ENCODE peak calls at places on chromosomes 12 and 14, in eight cellular contexts. D is ovary, X is K562, Y is sigmoid colon, F is H1, V is SK-N-SH, U is transverse colon, K is HepG2. P is an unnamed sample.

GRCh38 chr12:108582981-108583770 is 14.7 kb downstream of the TMEM119 start:
- DNase-seq in D (no peak), X (no peak), Y (no peak), F (no peak), V (no peak), U (no peak), K (no peak), P (no peak)

GRCh38 chr12:115023898-115024297 is 339.9 kb upstream of the TBX3 start:
- DNase-seq in D (no peak), X (no peak), Y (no peak), F (no peak), V (no peak), U (no peak), K (no peak), P (no peak)

GRCh38 chr14:90419200-90419599 is 22.4 kb downstream of the CALM1 start:
- DNase-seq in D (peak; percentile 91), X (no peak), Y (peak; percentile 93), F (no peak), V (no peak), U (peak; percentile 60), K (no peak), P (peak; percentile 35)

GRCh38 chr14:51818748-51819386 is 41.5 kb upstream of the GNG2 start:
- DNase-seq in D (no peak), X (no peak), Y (no peak), F (no peak), V (peak; percentile 15), U (no peak), K (no peak), P (no peak)

GRCh38 chr14:48193893-48194292 is 518.5 kb upstream of the MDGA2 start:
- DNase-seq in D (no peak), X (no peak), Y (no peak), F (no peak), V (no peak), U (no peak), K (no peak), P (no peak)

GRCh38 chr12:120234643-120235368 is 30.7 kb downstream of the PXN start:
- DNase-seq in D (no peak), X (peak; percentile 76), Y (peak; percentile 97), F (no peak), V (peak; percentile 67), U (peak; percentile 77), K (peak; percentile 85), P (peak; percentile 94)

GRCh38 chr12:50147281-50147680 is 19.9 kb downstream of the CERS5 start:
- DNase-seq in D (no peak), X (no peak), Y (no peak), F (no peak), V (no peak), U (no peak), K (no peak), P (no peak)

GRCh38 chr14:23284654-23285529 is 1.0 kb downstream of the HOMEZ start:
- DNase-seq in D (no peak), X (no peak), Y (no peak), F (no peak), V (no peak), U (no peak), K (peak; percentile 39), P (no peak)

GRCh38 chr12:570949-571794 is 92.1 kb downstream of the NINJ2 start:
- DNase-seq in D (peak; percentile 80), X (peak; percentile 32), Y (peak; percentile 93), F (peak; percentile 75), V (no peak), U (peak; percentile 82), K (peak; percentile 58), P (peak; percentile 97)

GRCh38 chr12:67546718-67547117 is 101.8 kb upstream of the DYRK2 start:
- DNase-seq in D (no peak), X (no peak), Y (no peak), F (no peak), V (no peak), U (no peak), K (no peak), P (no peak)

GRCh38 chr12:55673638-55674037 is 34.1 kb downstream of the ITGA7 start:
- DNase-seq in D (no peak), X (no peak), Y (peak; percentile 36), F (no peak), V (no peak), U (no peak), K (no peak), P (no peak)

GRCh38 chr12:29889737-29890136 is 106.0 kb upstream of the TMTC1 start:
- DNase-seq in D (peak; percentile 34), X (peak; percentile 7), Y (peak; percentile 67), F (peak; percentile 93), V (peak; percentile 29), U (peak; percentile 16), K (peak; percentile 4), P (no peak)

GRCh38 chr14:53542692-53543091 is 389.6 kb upstream of the DDHD1 start:
- DNase-seq in D (no peak), X (no peak), Y (no peak), F (no peak), V (peak; percentile 15), U (no peak), K (peak; percentile 44), P (peak; percentile 47)

GRCh38 chr12:56677680-56678079 is 10.4 kb downstream of the PTGES3 start:
- DNase-seq in D (no peak), X (no peak), Y (no peak), F (no peak), V (no peak), U (no peak), K (no peak), P (no peak)

GRCh38 chr14:90275820-90276219 is 19.5 kb downstream of the PSMC1 start:
- DNase-seq in D (no peak), X (no peak), Y (no peak), F (no peak), V (no peak), U (no peak), K (no peak), P (no peak)

GRCh38 chr14:37230551-37231194 is 32.9 kb downstream of the MIPOL1 start:
- DNase-seq in D (no peak), X (peak; percentile 39), Y (no peak), F (no peak), V (peak; percentile 11), U (no peak), K (peak; percentile 90), P (peak; percentile 35)

GRCh38 chr14:95489163-95489887 is 27.1 kb downstream of the SYNE3 start:
- DNase-seq in D (no peak), X (no peak), Y (no peak), F (no peak), V (no peak), U (no peak), K (peak; percentile 46), P (no peak)

GRCh38 chr12:129036135-129036534 is 182.9 kb downstream of the GLT1D1 start:
- DNase-seq in D (no peak), X (no peak), Y (no peak), F (no peak), V (no peak), U (no peak), K (no peak), P (no peak)

GRCh38 chr14:77024171-77024627 is 4.3 kb downstream of the IRF2BPL start:
- DNase-seq in D (peak; percentile 61), X (peak; percentile 36), Y (peak; percentile 78), F (peak; percentile 85), V (no peak), U (peak; percentile 67), K (peak; percentile 66), P (peak; percentile 80)

GRCh38 chr14:101763941-101764709 is 2.6 kb downstream of the PPP2R5C start:
- DNase-seq in D (no peak), X (no peak), Y (no peak), F (no peak), V (no peak), U (peak; percentile 43), K (no peak), P (no peak)

GRCh38 chr12:15049456-15050153 is 76.8 kb downstream of the PDE6H start:
- DNase-seq in D (no peak), X (no peak), Y (no peak), F (no peak), V (no peak), U (no peak), K (no peak), P (no peak)

GRCh38 chr12:15045451-15045850 is 72.6 kb downstream of the PDE6H start:
- DNase-seq in D (no peak), X (no peak), Y (no peak), F (no peak), V (no peak), U (no peak), K (no peak), P (no peak)

GRCh38 chr12:15050664-15051063 is 77.8 kb downstream of the PDE6H start:
- DNase-seq in D (no peak), X (no peak), Y (peak; percentile 67), F (no peak), V (no peak), U (no peak), K (no peak), P (no peak)
- TF ChIP-seq EP300 in D (no peak), X (no peak), Y (no peak), F (no peak), V (no peak), U (no peak), K (no peak), P (no peak)

DNA sequence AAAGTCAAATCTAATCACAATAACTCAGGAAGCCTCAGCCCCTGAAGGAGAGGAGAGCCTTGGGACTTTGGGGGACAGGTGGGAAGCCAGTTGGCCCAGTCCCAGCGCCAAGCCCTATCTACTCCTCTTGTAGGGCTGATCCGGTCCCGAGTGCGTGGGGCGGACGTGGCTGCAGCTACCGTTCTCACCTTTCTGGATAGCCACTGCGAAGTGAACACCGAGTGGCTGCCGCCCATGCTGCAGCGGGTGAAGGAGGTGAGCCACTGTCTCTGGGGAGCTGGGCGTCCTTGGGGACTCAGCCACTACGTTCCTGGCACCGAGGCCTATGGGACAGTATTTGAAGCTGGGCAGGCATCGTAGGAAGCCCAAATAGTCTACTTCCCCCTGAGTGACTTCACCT is 68.4 kb downstream of the GALNT16 start:
- DNase-seq in D (peak; percentile 17), X (no peak), Y (peak; percentile 53), F (no peak), V (no peak), U (no peak), K (no peak), P (no peak)
- H3K27ac ChIP-seq in D (no peak overlapping the region), X (no peak overlapping the region), Y (no peak overlapping the region), F (no peak overlapping the region), V (no peak overlapping the region), U (no peak overlapping the region), K (no peak overlapping the region), P (no peak overlapping the region)

DNA sequence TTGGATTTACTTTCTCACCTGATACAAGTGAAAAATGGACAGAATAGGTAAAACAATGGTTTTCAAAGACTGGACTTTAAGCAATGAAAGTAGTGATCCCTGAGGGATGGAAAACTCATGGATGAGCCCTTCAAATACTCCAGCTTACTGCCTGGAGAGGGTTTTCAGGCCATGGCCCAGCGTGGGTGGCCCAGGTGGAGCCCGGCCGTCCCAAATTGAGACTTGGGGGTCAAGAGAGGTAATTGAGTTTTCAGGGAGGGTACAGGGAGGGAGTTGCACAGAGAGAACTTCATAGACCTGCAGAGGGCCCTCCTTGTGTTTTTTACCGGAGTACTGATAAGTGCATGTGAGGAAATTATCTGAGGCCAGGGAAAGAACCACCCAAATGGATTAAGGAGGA is 37.2 kb downstream of the RAN start:
- DNase-seq in D (no peak), X (no peak), Y (no peak), F (no peak), V (no peak), U (no peak), K (no peak), P (no peak)
- TF ChIP-seq EP300 in D (no peak), X (no peak), Y (no peak), F (no peak), V (no peak), U (no peak), K (no peak), P (no peak)

GRCh38 chr12:122747224-122748175 is 5.1 kb upstream of the DENR start:
- DNase-seq in D (no peak), X (no peak), Y (no peak), F (no peak), V (no peak), U (no peak), K (no peak), P (no peak)
- H3K27ac ChIP-seq in D (no peak overlapping the region), X (no peak overlapping the region), Y (no peak overlapping the region), F (no peak overlapping the region), V (no peak overlapping the region), U (no peak overlapping the region), K (no peak overlapping the region), P (peak overlapping the region; percentile 79)

P was measured in A549.